ENCODE peak calls at places on chromosomes 5 and 9, in six cellular contexts. X, I, J, A, B and Y are unnamed samples.

GRCh38 chr5:33371660-33372059 is 69.1 kb upstream of the TARS1 start:
- DNase-seq in X (peak), I (no peak), A (no peak), B (no peak), J (no peak), Y (no peak)

GRCh38 chr5:60026174-60026573 is 132.6 kb upstream of the PDE4D start:
- DNase-seq in I (no peak), A (no peak), J (no peak), X (peak), B (peak), Y (no peak)

GRCh38 chr5:57692582-57693487 is 210.2 kb upstream of the ACTBL2 start:
- DNase-seq in J (peak), I (no peak), A (peak), B (peak), X (peak), Y (no peak)

GRCh38 chr5:112846556-112846955 is 14.5 kb upstream of the SRP19 start:
- DNase-seq in A (no peak), J (no peak), X (no peak), I (no peak), B (no peak), Y (no peak)

GRCh38 chr9:122087406-122088200 is 5.5 kb downstream of the TTLL11 start:
- DNase-seq in B (no peak), J (no peak), X (peak), I (no peak), A (peak), Y (no peak)

GRCh38 chr5:137098238-137098637 is 400.9 kb downstream of the SPOCK1 start:
- DNase-seq in J (no peak), A (no peak), X (no peak), B (no peak), I (no peak), Y (no peak)

GRCh38 chr5:112165897-112166737 is 253.0 kb downstream of the EPB41L4A start:
- DNase-seq in B (peak), I (no peak), X (no peak), J (no peak), A (no peak), Y (no peak)

GRCh38 chr9:86072393-86073016 is 26.9 kb downstream of the GOLM1 start:
- DNase-seq in X (peak), I (no peak), A (no peak), B (no peak), J (no peak), Y (no peak)

GRCh38 chr5:151811593-151812321 is 40.0 kb downstream of the G3BP1 start:
- DNase-seq in I (no peak), B (no peak), A (no peak), J (no peak), X (peak), Y (no peak)

GRCh38 chr5:175471628-175472027 is 6.7 kb upstream of the SFXN1 start:
- DNase-seq in A (no peak), X (no peak), I (no peak), B (peak), J (no peak), Y (no peak)

GRCh38 chr5:56329652-56330051 is 96.5 kb upstream of the ANKRD55 start:
- DNase-seq in B (no peak), J (no peak), X (no peak), A (no peak), I (no peak), Y (no peak)

GRCh38 chr9:95605826-95606555 is 89.2 kb upstream of the PTCH1 start:
- DNase-seq in I (no peak), X (peak), A (no peak), B (no peak), J (no peak), Y (no peak)

GRCh38 chr5:146588331-146588730 is 72.3 kb upstream of the GPR151 start:
- DNase-seq in X (peak), B (no peak), A (no peak), J (no peak), I (no peak), Y (no peak)

GRCh38 chr5:372556-372910 is 51.0 kb downstream of the AHRR start:
- DNase-seq in I (no peak), A (peak), J (no peak), B (peak), X (no peak), Y (peak)

GRCh38 chr9:100679834-100680233 is 102.0 kb downstream of the CAVIN4 start:
- DNase-seq in J (no peak), I (no peak), X (no peak), A (no peak), B (no peak), Y (no peak)

GRCh38 chr5:59712836-59713487 is 180.6 kb downstream of the PDE4D start:
- DNase-seq in I (no peak), A (no peak), J (no peak), B (peak), X (peak), Y (no peak)

GRCh38 chr9:82216435-82216834 is 227.9 kb downstream of the SPATA31D1 start:
- DNase-seq in A (no peak), I (no peak), B (no peak), J (no peak), X (no peak), Y (no peak)

GRCh38 chr9:37300620-37301368 is 121.7 kb upstream of the GRHPR start:
- DNase-seq in I (no peak), X (peak), J (no peak), B (no peak), A (no peak), Y (no peak)

GRCh38 chr9:19922476-19923118 is 133.8 kb upstream of the SLC24A2 start:
- DNase-seq in I (peak), A (no peak), J (no peak), X (peak), B (peak), Y (no peak)

GRCh38 chr5:137190441-137190840 is 308.7 kb downstream of the SPOCK1 start:
- DNase-seq in X (peak), I (no peak), B (no peak), J (no peak), A (no peak), Y (no peak)

GRCh38 chr9:27117489-27118135 is 8.6 kb downstream of the TEK start:
- DNase-seq in X (peak), J (peak), I (peak), A (peak), B (no peak), Y (no peak)

GRCh38 chr5:80957031-80957761 is 3.0 kb upstream of the RASGRF2 start:
- DNase-seq in A (no peak), B (no peak), X (peak), J (no peak), I (no peak), Y (no peak)

GRCh38 chr5:115838885-115839518 is 2.4 kb downstream of the ATG12 start:
- DNase-seq in A (no peak), I (no peak), X (peak), B (peak), J (no peak), Y (no peak)

GRCh38 chr5:138448481-138449398 is 9.9 kb downstream of the REEP2 start:
- DNase-seq in I (no peak), B (no peak), A (peak), J (no peak), X (peak), Y (no peak)

GRCh38 chr5:1546556-1546955 is 22.8 kb upstream of the LPCAT1 start:
- DNase-seq in I (no peak), J (no peak), A (peak), X (no peak), B (no peak), Y (peak)

GRCh38 chr5:178357127-178357526 is 124.5 kb upstream of the PHYKPL start:
- DNase-seq in J (peak), X (no peak), I (peak), B (no peak), A (no peak), Y (peak)

GRCh38 chr5:106397700-106398099 is 1273.0 kb downstream of the EFNA5 start:
- DNase-seq in J (no peak), B (no peak), I (no peak), A (no peak), X (peak), Y (no peak)

GRCh38 chr5:162496080-162496808 is 428.7 kb downstream of the GABRG2 start:
- DNase-seq in I (no peak), A (no peak), J (no peak), X (no peak), B (no peak), Y (no peak)

GRCh38 chr5:137486707-137487106 is 12.4 kb downstream of the SPOCK1 start:
- DNase-seq in J (peak), I (no peak), A (peak), B (no peak), X (peak), Y (no peak)

GRCh38 chr9:129237195-129237611 is 59.1 kb upstream of the IER5L start:
- DNase-seq in A (no peak), X (peak), I (no peak), B (peak), J (no peak), Y (peak)

GRCh38 chr5:110865400-110866094 is 126.7 kb downstream of the SLC25A46 start:
- DNase-seq in I (peak), B (peak), J (no peak), A (no peak), X (peak), Y (no peak)
- TF ChIP-seq CTCF in I (peak), B (peak), J (peak), A (no peak), X (peak), Y (peak)

DNA sequence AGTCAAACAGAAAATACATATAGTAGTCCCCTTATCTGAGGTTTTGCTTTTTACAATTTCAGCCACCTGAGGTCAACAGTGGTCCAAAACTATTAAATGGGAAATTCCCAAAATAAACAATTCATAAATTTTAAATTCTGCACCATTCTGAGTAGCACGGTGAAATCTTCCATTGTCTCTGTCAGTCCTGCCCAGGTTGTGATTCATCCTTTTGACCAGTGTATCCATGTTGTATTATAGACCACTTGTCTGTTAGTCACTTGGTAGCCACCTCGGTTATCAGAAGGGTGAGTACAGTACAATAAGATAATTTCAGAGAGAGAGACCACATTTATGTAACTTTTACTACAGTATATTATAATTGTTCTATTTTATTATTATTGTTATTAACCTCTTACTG is 2.8 kb downstream of the CCDC152 start:
- DNase-seq in B (no peak), A (no peak), X (no peak), I (no peak), J (no peak), Y (no peak)
- TF ChIP-seq CTCF in B (no peak), A (no peak), X (no peak), I (no peak), J (no peak), Y (no peak)

GRCh38 chr5:75414241-75414640 is 77.2 kb downstream of the HMGCR start:
- DNase-seq in J (no peak), I (no peak), A (no peak), X (no peak), B (no peak), Y (no peak)

GRCh38 chr5:75412111-75412990 is 75.3 kb downstream of the HMGCR start:
- DNase-seq in I (no peak), J (no peak), A (no peak), X (no peak), B (no peak), Y (no peak)
- TF ChIP-seq CTCF in I (peak), J (no peak), A (no peak), X (peak), B (no peak), Y (peak)

DNA sequence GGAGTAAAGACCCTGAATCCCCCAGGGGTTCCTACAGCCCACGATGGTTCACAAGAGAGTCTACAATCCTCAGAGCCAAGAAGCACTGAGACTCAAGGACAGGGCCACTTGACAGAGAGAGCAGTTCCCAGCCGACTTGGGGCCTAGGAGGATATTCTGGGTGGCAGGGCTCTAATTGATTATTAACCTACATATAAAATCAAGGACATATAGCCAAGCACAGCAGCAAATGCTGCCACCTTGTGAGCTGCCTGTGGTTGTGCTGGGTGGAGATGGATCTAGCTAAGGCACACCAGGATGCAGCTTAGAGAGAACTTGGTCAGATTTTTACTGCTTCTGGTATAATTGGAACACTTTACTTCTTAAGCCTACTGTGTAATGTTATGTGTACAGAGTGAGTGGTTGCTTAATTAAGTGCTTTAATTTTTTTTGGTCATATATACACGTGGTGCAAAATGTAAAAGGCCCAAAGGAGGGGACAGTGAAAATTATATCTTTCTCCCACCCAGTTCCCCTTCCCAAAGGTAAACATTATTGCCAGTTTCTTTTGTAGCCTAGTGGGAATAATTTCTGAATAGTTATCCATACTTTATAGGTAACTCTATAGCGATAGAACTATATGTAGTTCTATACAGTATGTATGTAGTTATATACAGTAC is 78.8 kb downstream of the F2RL2 start:
- DNase-seq in A (no peak), I (peak), J (no peak), B (peak), X (peak), Y (no peak)
- TF ChIP-seq CTCF in A (no peak), I (peak), J (no peak), B (peak), X (peak), Y (peak)

DNA sequence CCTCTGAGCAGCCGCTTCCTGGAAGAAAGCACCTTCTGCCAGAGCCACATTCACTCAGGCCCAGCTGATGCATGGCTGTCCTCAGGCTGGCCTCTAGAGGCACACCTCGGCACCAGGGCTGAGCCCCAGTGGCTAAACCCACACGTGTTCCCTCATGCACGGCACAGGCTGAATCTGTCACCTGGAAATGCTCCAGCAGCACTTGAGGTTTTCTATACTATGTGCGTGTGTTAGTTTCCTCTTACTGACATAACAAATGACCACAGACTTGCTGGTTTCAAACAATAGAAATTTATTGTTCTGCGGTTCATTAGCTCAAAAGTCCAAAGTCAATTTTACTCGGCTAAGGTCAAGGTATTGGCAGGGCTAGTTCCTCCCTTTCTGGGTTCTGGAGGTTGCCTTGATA is 141.4 kb downstream of the LRRC70 start:
- DNase-seq in A (no peak), J (no peak), X (peak), I (peak), B (peak), Y (no peak)
- TF ChIP-seq CTCF in A (no peak), J (no peak), X (no peak), I (no peak), B (peak), Y (peak)

GRCh38 chr5:155147222-155147621 is 133.7 kb downstream of the KIF4B start:
- DNase-seq in B (peak), X (no peak), I (no peak), A (no peak), J (no peak), Y (no peak)
- TF ChIP-seq CTCF in B (peak), X (peak), I (no peak), A (peak), J (peak), Y (peak)